ENCODE peak calls at places on chromosomes 2 and 18, in nine cellular contexts. One of them, this sample, is unnamed.

GRCh38 chr2:24840962-24841945 is 48.0 kb downstream of the CENPO start:
- DNase-seq in SJSA1: no peak
- DNase-seq in stomach: no peak
- DNase-seq in testis: no peak
- DNase-seq in CD8-positive, alpha-beta memory T cell: no peak
- DNase-seq in CD4-positive, alpha-beta memory T cell: no peak
- DNase-seq in right cardiac atrium: no peak
- DNase-seq in tibial artery: no peak
- DNase-seq in A549: no peak
- DNase-seq in this sample: no peak

GRCh38 chr2:158269143-158269542 is 167.5 kb downstream of the UPP2 start:
- DNase-seq in SJSA1: no peak
- DNase-seq in stomach: peak
- DNase-seq in testis: no peak
- DNase-seq in CD8-positive, alpha-beta memory T cell: no peak
- DNase-seq in CD4-positive, alpha-beta memory T cell: no peak
- DNase-seq in right cardiac atrium: no peak
- DNase-seq in tibial artery: no peak
- DNase-seq in A549: no peak
- DNase-seq in this sample: no peak

GRCh38 chr18:71249791-71250190 is 960.9 kb downstream of the SOCS6 start:
- DNase-seq in SJSA1: no peak
- DNase-seq in stomach: no peak
- DNase-seq in testis: no peak
- DNase-seq in CD8-positive, alpha-beta memory T cell: no peak
- DNase-seq in CD4-positive, alpha-beta memory T cell: no peak
- DNase-seq in right cardiac atrium: no peak
- DNase-seq in tibial artery: no peak
- DNase-seq in A549: no peak
- DNase-seq in this sample: peak

GRCh38 chr2:113138428-113139322 is 11.3 kb downstream of the IL1RN start:
- DNase-seq in SJSA1: peak
- DNase-seq in stomach: peak
- DNase-seq in testis: peak
- DNase-seq in CD8-positive, alpha-beta memory T cell: peak
- DNase-seq in CD4-positive, alpha-beta memory T cell: peak
- DNase-seq in right cardiac atrium: no peak
- DNase-seq in tibial artery: no peak
- DNase-seq in A549: peak
- DNase-seq in this sample: peak

GRCh38 chr2:67436221-67436620 is 39.1 kb downstream of the ETAA1 start:
- DNase-seq in SJSA1: no peak
- DNase-seq in stomach: no peak
- DNase-seq in testis: no peak
- DNase-seq in CD8-positive, alpha-beta memory T cell: no peak
- DNase-seq in CD4-positive, alpha-beta memory T cell: no peak
- DNase-seq in right cardiac atrium: no peak
- DNase-seq in tibial artery: no peak
- DNase-seq in A549: no peak
- DNase-seq in this sample: no peak

GRCh38 chr2:71458413-71459083 is 5.2 kb downstream of the DYSF start:
- DNase-seq in SJSA1: peak
- DNase-seq in stomach: no peak
- DNase-seq in testis: no peak
- DNase-seq in CD8-positive, alpha-beta memory T cell: no peak
- DNase-seq in CD4-positive, alpha-beta memory T cell: no peak
- DNase-seq in right cardiac atrium: no peak
- DNase-seq in tibial artery: no peak
- DNase-seq in A549: no peak
- DNase-seq in this sample: no peak

GRCh38 chr2:150350500-150350899 is 137.0 kb downstream of the RND3 start:
- DNase-seq in SJSA1: no peak
- DNase-seq in stomach: no peak
- DNase-seq in testis: no peak
- DNase-seq in CD8-positive, alpha-beta memory T cell: no peak
- DNase-seq in CD4-positive, alpha-beta memory T cell: no peak
- DNase-seq in right cardiac atrium: no peak
- DNase-seq in tibial artery: no peak
- DNase-seq in A549: no peak
- DNase-seq in this sample: no peak

GRCh38 chr2:143698888-143699570 is 569.8 kb downstream of the ARHGAP15 start:
- DNase-seq in SJSA1: no peak
- DNase-seq in stomach: no peak
- DNase-seq in testis: no peak
- DNase-seq in CD8-positive, alpha-beta memory T cell: no peak
- DNase-seq in CD4-positive, alpha-beta memory T cell: no peak
- DNase-seq in right cardiac atrium: no peak
- DNase-seq in tibial artery: no peak
- DNase-seq in A549: no peak
- DNase-seq in this sample: no peak

GRCh38 chr2:157501026-157501425 is 57.1 kb upstream of the CYTIP start:
- DNase-seq in SJSA1: no peak
- DNase-seq in stomach: no peak
- DNase-seq in testis: no peak
- DNase-seq in CD8-positive, alpha-beta memory T cell: no peak
- DNase-seq in CD4-positive, alpha-beta memory T cell: no peak
- DNase-seq in right cardiac atrium: no peak
- DNase-seq in tibial artery: no peak
- DNase-seq in A549: no peak
- DNase-seq in this sample: no peak

GRCh38 chr2:85974395-85974794 is 85.6 kb upstream of the ST3GAL5 start:
- DNase-seq in SJSA1: no peak
- DNase-seq in stomach: peak
- DNase-seq in testis: no peak
- DNase-seq in CD8-positive, alpha-beta memory T cell: no peak
- DNase-seq in CD4-positive, alpha-beta memory T cell: no peak
- DNase-seq in right cardiac atrium: no peak
- DNase-seq in tibial artery: no peak
- DNase-seq in A549: no peak
- DNase-seq in this sample: no peak

GRCh38 chr2:24262571-24262970 is 87.7 kb downstream of the FAM228A start:
- DNase-seq in SJSA1: no peak
- DNase-seq in stomach: no peak
- DNase-seq in testis: no peak
- DNase-seq in CD8-positive, alpha-beta memory T cell: no peak
- DNase-seq in CD4-positive, alpha-beta memory T cell: no peak
- DNase-seq in right cardiac atrium: no peak
- DNase-seq in tibial artery: no peak
- DNase-seq in A549: no peak
- DNase-seq in this sample: no peak

GRCh38 chr2:238090887-238091286 is 9.3 kb upstream of the ESPNL start:
- DNase-seq in SJSA1: no peak
- DNase-seq in stomach: peak
- DNase-seq in testis: no peak
- DNase-seq in CD8-positive, alpha-beta memory T cell: no peak
- DNase-seq in CD4-positive, alpha-beta memory T cell: no peak
- DNase-seq in right cardiac atrium: no peak
- DNase-seq in tibial artery: no peak
- DNase-seq in A549: no peak
- DNase-seq in this sample: no peak

GRCh38 chr2:169512525-169512924 is 3.0 kb downstream of the KLHL41 start:
- DNase-seq in SJSA1: peak
- DNase-seq in stomach: no peak
- DNase-seq in testis: no peak
- DNase-seq in CD8-positive, alpha-beta memory T cell: no peak
- DNase-seq in CD4-positive, alpha-beta memory T cell: no peak
- DNase-seq in right cardiac atrium: no peak
- DNase-seq in tibial artery: no peak
- DNase-seq in A549: no peak
- DNase-seq in this sample: no peak

GRCh38 chr2:169513926-169514325 is 4.4 kb downstream of the KLHL41 start:
- DNase-seq in SJSA1: no peak
- DNase-seq in stomach: no peak
- DNase-seq in testis: no peak
- DNase-seq in CD8-positive, alpha-beta memory T cell: no peak
- DNase-seq in CD4-positive, alpha-beta memory T cell: no peak
- DNase-seq in right cardiac atrium: no peak
- DNase-seq in tibial artery: no peak
- DNase-seq in A549: no peak
- DNase-seq in this sample: no peak

GRCh38 chr2:169513094-169513493 is 3.6 kb downstream of the KLHL41 start:
- DNase-seq in SJSA1: no peak
- DNase-seq in stomach: no peak
- DNase-seq in testis: no peak
- DNase-seq in CD8-positive, alpha-beta memory T cell: no peak
- DNase-seq in CD4-positive, alpha-beta memory T cell: no peak
- DNase-seq in right cardiac atrium: no peak
- DNase-seq in tibial artery: no peak
- DNase-seq in A549: no peak
- DNase-seq in this sample: no peak

GRCh38 chr2:169509955-169510354 is 453 bp downstream of the KLHL41 start:
- DNase-seq in SJSA1: no peak
- DNase-seq in stomach: no peak
- DNase-seq in testis: no peak
- DNase-seq in CD8-positive, alpha-beta memory T cell: no peak
- DNase-seq in CD4-positive, alpha-beta memory T cell: no peak
- DNase-seq in right cardiac atrium: no peak
- DNase-seq in tibial artery: no peak
- DNase-seq in A549: no peak
- DNase-seq in this sample: no peak

GRCh38 chr2:169511818-169512217 is 2.3 kb downstream of the KLHL41 start:
- DNase-seq in SJSA1: no peak
- DNase-seq in stomach: no peak
- DNase-seq in testis: no peak
- DNase-seq in CD8-positive, alpha-beta memory T cell: no peak
- DNase-seq in CD4-positive, alpha-beta memory T cell: no peak
- DNase-seq in right cardiac atrium: no peak
- DNase-seq in tibial artery: no peak
- DNase-seq in A549: no peak
- DNase-seq in this sample: no peak
- H3K4me3 ChIP-seq in SJSA1: no peak
- H3K4me3 ChIP-seq in stomach: no peak
- H3K4me3 ChIP-seq in testis: no peak
- H3K4me3 ChIP-seq in CD8-positive, alpha-beta memory T cell: no peak
- H3K4me3 ChIP-seq in CD4-positive, alpha-beta memory T cell: no peak
- H3K4me3 ChIP-seq in right cardiac atrium: peak
- H3K4me3 ChIP-seq in tibial artery: no peak
- H3K4me3 ChIP-seq in A549: no peak
- H3K4me3 ChIP-seq in this sample: no peak

DNA sequence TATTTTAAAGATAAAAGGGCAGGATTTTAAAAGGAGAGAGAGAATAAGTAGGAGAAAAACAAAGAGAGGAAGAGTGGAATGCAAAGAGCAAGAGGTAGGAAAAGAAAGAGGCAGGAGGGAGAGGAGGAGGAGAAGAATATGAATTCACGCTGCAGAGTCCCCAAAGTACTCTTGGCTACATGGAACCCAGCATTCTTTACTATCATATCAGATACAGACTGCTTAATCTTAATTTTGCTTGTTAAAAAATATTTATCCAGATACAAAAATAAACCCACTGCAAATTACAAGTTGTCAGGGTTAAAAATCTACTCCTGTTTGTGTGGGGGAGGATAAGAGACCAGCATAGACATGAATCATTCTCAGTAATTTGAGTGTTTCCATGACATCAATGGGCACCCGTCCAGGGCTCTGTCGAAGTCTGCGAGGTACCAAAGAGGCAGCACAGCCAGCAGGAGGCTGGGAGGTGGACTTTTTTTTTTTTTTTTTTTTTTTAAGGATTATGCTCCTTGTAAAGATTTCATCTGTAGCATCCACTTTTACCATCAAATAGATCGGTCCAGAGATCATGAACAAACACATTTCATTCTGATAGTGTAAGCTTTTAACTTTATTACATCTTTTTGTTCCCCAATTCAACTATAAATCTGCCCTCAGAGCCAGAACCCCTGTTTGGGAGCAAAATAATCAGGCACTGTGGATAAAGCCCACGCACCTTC is 182.2 kb downstream of the TCF4 start:
- DNase-seq in SJSA1: peak
- DNase-seq in stomach: peak
- DNase-seq in testis: peak
- DNase-seq in CD8-positive, alpha-beta memory T cell: no peak
- DNase-seq in CD4-positive, alpha-beta memory T cell: no peak
- DNase-seq in right cardiac atrium: peak
- DNase-seq in tibial artery: peak
- DNase-seq in A549: peak
- DNase-seq in this sample: peak
- H3K27ac ChIP-seq in SJSA1: peak
- H3K27ac ChIP-seq in stomach: peak
- H3K27ac ChIP-seq in testis: peak
- H3K27ac ChIP-seq in CD8-positive, alpha-beta memory T cell: no peak
- H3K27ac ChIP-seq in CD4-positive, alpha-beta memory T cell: no peak
- H3K27ac ChIP-seq in right cardiac atrium: no peak
- H3K27ac ChIP-seq in tibial artery: peak
- H3K27ac ChIP-seq in A549: peak
- H3K27ac ChIP-seq in this sample: peak

DNA sequence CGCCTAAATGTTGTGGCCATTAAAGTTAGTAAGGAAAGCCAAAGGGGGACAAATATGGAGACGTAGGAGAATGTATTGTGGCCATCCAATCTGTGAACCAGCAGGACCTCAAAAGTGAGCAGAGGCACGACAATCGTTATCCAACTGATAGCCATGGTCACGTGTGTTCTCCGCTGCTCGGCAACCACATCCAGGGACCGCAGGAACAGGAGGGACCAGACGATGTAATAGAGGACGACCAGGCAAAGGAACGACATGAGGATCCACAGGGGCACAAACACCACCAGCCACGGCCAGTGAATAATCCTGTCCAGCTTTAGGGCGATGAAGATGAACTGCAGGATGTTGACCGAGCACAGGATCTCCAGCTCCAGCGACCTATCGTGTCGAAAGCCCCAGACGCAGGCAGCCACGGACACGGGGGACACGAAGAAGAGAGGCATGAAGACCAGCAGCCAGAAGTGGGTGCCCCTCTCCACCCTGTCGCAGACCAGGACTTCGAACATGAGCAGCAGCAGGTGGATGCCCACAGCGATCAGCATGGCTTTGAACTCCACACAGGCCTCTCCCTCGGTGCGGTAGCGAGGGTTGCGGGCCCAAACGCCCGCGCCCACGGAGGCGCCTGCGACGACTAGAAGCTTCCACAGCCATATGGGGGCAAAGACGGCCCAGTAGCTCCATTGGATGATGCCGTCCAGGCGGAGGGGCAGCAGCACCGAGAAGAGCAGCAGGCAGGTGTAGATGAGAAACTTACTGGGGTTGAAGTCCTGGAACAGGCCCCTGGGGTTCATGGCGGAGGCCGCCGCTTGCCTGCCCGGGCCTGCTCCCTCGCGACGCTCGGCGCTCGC is 790 bp downstream of the TMEM185B start:
- DNase-seq in SJSA1: no peak
- DNase-seq in stomach: peak
- DNase-seq in testis: no peak
- DNase-seq in CD8-positive, alpha-beta memory T cell: no peak
- DNase-seq in CD4-positive, alpha-beta memory T cell: no peak
- DNase-seq in right cardiac atrium: no peak
- DNase-seq in tibial artery: no peak
- DNase-seq in A549: no peak
- DNase-seq in this sample: no peak
- H3K4me3 ChIP-seq in SJSA1: peak
- H3K4me3 ChIP-seq in stomach: peak
- H3K4me3 ChIP-seq in testis: peak
- H3K4me3 ChIP-seq in CD8-positive, alpha-beta memory T cell: peak
- H3K4me3 ChIP-seq in CD4-positive, alpha-beta memory T cell: no peak
- H3K4me3 ChIP-seq in right cardiac atrium: peak
- H3K4me3 ChIP-seq in tibial artery: peak
- H3K4me3 ChIP-seq in A549: peak
- H3K4me3 ChIP-seq in this sample: peak

DNA sequence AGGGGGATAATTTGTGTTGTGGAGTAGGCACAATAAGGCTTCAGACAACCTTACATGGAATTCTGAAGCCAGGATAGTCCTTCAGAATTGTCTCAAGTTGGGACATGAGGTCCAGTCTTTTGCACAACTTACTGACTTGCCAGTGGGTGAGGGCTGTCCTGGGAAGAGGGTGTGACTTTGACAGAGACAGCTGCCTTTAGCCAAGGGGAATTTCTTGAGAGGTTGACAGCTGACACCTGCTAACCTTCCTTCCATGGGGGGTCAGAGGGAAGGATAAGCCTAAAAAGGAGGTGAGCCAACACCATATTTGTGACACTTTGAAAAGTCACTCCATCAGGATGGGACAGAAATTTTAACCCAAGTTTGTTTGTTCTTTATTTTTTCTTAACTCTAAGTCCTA is 907.8 kb upstream of the CRIM1 start:
- DNase-seq in SJSA1: no peak
- DNase-seq in stomach: no peak
- DNase-seq in testis: no peak
- DNase-seq in CD8-positive, alpha-beta memory T cell: no peak
- DNase-seq in CD4-positive, alpha-beta memory T cell: no peak
- DNase-seq in right cardiac atrium: no peak
- DNase-seq in tibial artery: no peak
- DNase-seq in A549: no peak
- DNase-seq in this sample: no peak
- H3K27ac ChIP-seq in SJSA1: no peak
- H3K27ac ChIP-seq in stomach: no peak
- H3K27ac ChIP-seq in testis: no peak
- H3K27ac ChIP-seq in CD8-positive, alpha-beta memory T cell: no peak
- H3K27ac ChIP-seq in CD4-positive, alpha-beta memory T cell: no peak
- H3K27ac ChIP-seq in right cardiac atrium: no peak
- H3K27ac ChIP-seq in tibial artery: no peak
- H3K27ac ChIP-seq in A549: no peak
- H3K27ac ChIP-seq in this sample: no peak

This sample was measured in A673.